ENCODE peak calls at places on chromosomes 6 and 20, in nine cellular contexts. J is RWPE2, V is brain microvascular endothelial cell, L is body of pancreas, R is vagina, O is stomach, N is transverse colon, B is astrocyte of the spinal cord, T is mammary epithelial cell. H is an unnamed sample.

GRCh38 chr20:44745560-44746366 is at the start of gene KCNK15:
- DNase-seq in J (no peak), V (no peak), L (peak), R (no peak), O (peak), N (peak), B (no peak), T (peak), H (no peak)

GRCh38 chr20:49230021-49230420 is 10.8 kb downstream of the DDX27 start:
- DNase-seq in J (no peak), V (no peak), L (no peak), R (no peak), O (no peak), N (no peak), B (no peak), T (no peak), H (no peak)

GRCh38 chr20:6768228-6769185 is 1.0 kb downstream of the BMP2 start:
- DNase-seq in J (no peak), V (peak), L (peak), R (no peak), O (peak), N (peak), B (peak), T (peak), H (peak)

GRCh38 chr20:51687071-51687470 is 81.1 kb downstream of the ATP9A start:
- DNase-seq in J (peak), V (peak), L (no peak), R (no peak), O (no peak), N (no peak), B (peak), T (peak), H (no peak)

GRCh38 chr6:112781236-112781635 is 434.1 kb downstream of the RFPL4B start:
- DNase-seq in J (no peak), V (peak), L (no peak), R (no peak), O (no peak), N (no peak), B (peak), T (peak), H (peak)

GRCh38 chr6:81999270-81999669 is 246.8 kb upstream of the TENT5A start:
- DNase-seq in J (no peak), V (no peak), L (no peak), R (no peak), O (no peak), N (no peak), B (peak), T (no peak), H (no peak)

GRCh38 chr20:58171796-58172425 is 56.5 kb downstream of the ANKRD60 start:
- DNase-seq in J (no peak), V (no peak), L (no peak), R (no peak), O (no peak), N (no peak), B (no peak), T (no peak), H (no peak)

GRCh38 chr6:163570579-163571231 is 156.2 kb downstream of the QKI start:
- DNase-seq in J (no peak), V (no peak), L (no peak), R (no peak), O (no peak), N (no peak), B (no peak), T (no peak), H (no peak)

GRCh38 chr20:56343861-56344381 is 14.9 kb upstream of the FAM210B start:
- DNase-seq in J (peak), V (peak), L (peak), R (no peak), O (peak), N (peak), B (peak), T (peak), H (peak)

GRCh38 chr6:33787336-33787953 is 1.5 kb downstream of the LEMD2 start:
- DNase-seq in J (no peak), V (no peak), L (no peak), R (no peak), O (no peak), N (no peak), B (peak), T (no peak), H (peak)

GRCh38 chr6:143301204-143301603 is 149.3 kb downstream of the ADAT2 start:
- DNase-seq in J (no peak), V (no peak), L (no peak), R (no peak), O (no peak), N (no peak), B (no peak), T (no peak), H (no peak)

GRCh38 chr20:33826270-33826897 is 15.2 kb downstream of the CHMP4B start:
- DNase-seq in J (no peak), V (no peak), L (peak), R (no peak), O (no peak), N (no peak), B (no peak), T (peak), H (no peak)

GRCh38 chr6:129889580-129889979 is 28.5 kb upstream of the TMEM244 start:
- DNase-seq in J (no peak), V (peak), L (no peak), R (no peak), O (no peak), N (no peak), B (peak), T (peak), H (peak)

GRCh38 chr6:44775121-44775520 is 387.6 kb downstream of the CDC5L start:
- DNase-seq in J (no peak), V (no peak), L (no peak), R (no peak), O (no peak), N (no peak), B (no peak), T (no peak), H (no peak)

GRCh38 chr20:57397693-57398108 is 6.5 kb downstream of the RBM38 start:
- DNase-seq in J (no peak), V (no peak), L (no peak), R (no peak), O (peak), N (peak), B (no peak), T (no peak), H (no peak)

GRCh38 chr6:69007781-69008180 is 372.7 kb downstream of the ADGRB3 start:
- DNase-seq in J (no peak), V (no peak), L (no peak), R (no peak), O (no peak), N (no peak), B (no peak), T (no peak), H (no peak)

GRCh38 chr6:43478008-43478372 is 620 bp downstream of the TJAP1 start:
- DNase-seq in J (no peak), V (no peak), L (no peak), R (no peak), O (no peak), N (no peak), B (no peak), T (no peak), H (no peak)

GRCh38 chr6:15371151-15371550 is 125.3 kb downstream of the JARID2 start:
- DNase-seq in J (no peak), V (no peak), L (no peak), R (no peak), O (no peak), N (no peak), B (no peak), T (no peak), H (no peak)

GRCh38 chr6:129500958-129501381 is 209.0 kb downstream of the ARHGAP18 start:
- DNase-seq in J (no peak), V (peak), L (no peak), R (no peak), O (no peak), N (no peak), B (no peak), T (no peak), H (peak)

GRCh38 chr20:39778431-39778830 is 816.3 kb downstream of the DHX35 start:
- DNase-seq in J (no peak), V (no peak), L (no peak), R (no peak), O (no peak), N (no peak), B (no peak), T (no peak), H (no peak)

GRCh38 chr20:38602185-38602581 is 574 bp downstream of the ARHGAP40 start:
- DNase-seq in J (no peak), V (no peak), L (no peak), R (no peak), O (no peak), N (no peak), B (no peak), T (no peak), H (no peak)

GRCh38 chr6:121838842-121839241 is 403.4 kb downstream of the GJA1 start:
- DNase-seq in J (no peak), V (peak), L (no peak), R (no peak), O (no peak), N (no peak), B (peak), T (peak), H (peak)

GRCh38 chr20:14845199-14846160 is 508.1 kb upstream of the FLRT3 start:
- DNase-seq in J (no peak), V (no peak), L (no peak), R (no peak), O (no peak), N (no peak), B (no peak), T (peak), H (no peak)

GRCh38 chr20:48064929-48065328 is 279.6 kb upstream of the SULF2 start:
- DNase-seq in J (no peak), V (peak), L (no peak), R (no peak), O (no peak), N (no peak), B (peak), T (peak), H (peak)

GRCh38 chr6:119158057-119158848 is 79.8 kb upstream of the FAM184A start:
- DNase-seq in J (no peak), V (no peak), L (no peak), R (no peak), O (no peak), N (no peak), B (peak), T (no peak), H (peak)

GRCh38 chr20:24805456-24806233 is 143.4 kb upstream of the CST7 start:
- DNase-seq in J (no peak), V (no peak), L (no peak), R (no peak), O (no peak), N (no peak), B (no peak), T (no peak), H (no peak)

GRCh38 chr6:3895303-3895635 is 46.1 kb downstream of the FAM50B start:
- DNase-seq in J (no peak), V (no peak), L (no peak), R (no peak), O (no peak), N (no peak), B (no peak), T (no peak), H (no peak)

GRCh38 chr6:104955927-104956662 is 812 bp upstream of the LIN28B start:
- DNase-seq in J (no peak), V (no peak), L (no peak), R (no peak), O (no peak), N (no peak), B (no peak), T (no peak), H (no peak)

GRCh38 chr20:5938456-5939029 is 11.8 kb downstream of the TRMT6 start:
- DNase-seq in J (no peak), V (no peak), L (no peak), R (no peak), O (no peak), N (no peak), B (no peak), T (no peak), H (no peak)

GRCh38 chr6:161406633-161407032 is 132.8 kb upstream of the AGPAT4 start:
- DNase-seq in J (no peak), V (peak), L (no peak), R (no peak), O (no peak), N (no peak), B (peak), T (peak), H (peak)

GRCh38 chr6:116253505-116254296 is at the start of gene TSPYL4:
- DNase-seq in J (peak), V (peak), L (peak), R (peak), O (peak), N (peak), B (peak), T (peak), H (peak)

GRCh38 chr6:158813032-158813431 is 6.1 kb downstream of the EZR start:
- DNase-seq in J (no peak), V (no peak), L (no peak), R (no peak), O (peak), N (no peak), B (no peak), T (no peak), H (no peak)

GRCh38 chr6:158817298-158818007 is 1.7 kb downstream of the EZR start:
- DNase-seq in J (no peak), V (peak), L (peak), R (peak), O (peak), N (peak), B (peak), T (no peak), H (peak)

GRCh38 chr6:158816329-158816728 is 2.8 kb downstream of the EZR start:
- DNase-seq in J (no peak), V (no peak), L (no peak), R (no peak), O (no peak), N (no peak), B (peak), T (no peak), H (no peak)

GRCh38 chr6:158815915-158816314 is 3.3 kb downstream of the EZR start:
- DNase-seq in J (no peak), V (no peak), L (no peak), R (no peak), O (no peak), N (no peak), B (no peak), T (no peak), H (no peak)

GRCh38 chr6:158815379-158815724 is 3.8 kb downstream of the EZR start:
- DNase-seq in J (no peak), V (no peak), L (no peak), R (no peak), O (peak), N (no peak), B (no peak), T (no peak), H (no peak)
- H3K4me3 ChIP-seq in J (no peak), V (no peak), L (no peak), R (peak), O (peak), N (no peak), B (peak), T (peak), H (peak)

GRCh38 chr20:10089871-10090587 is 55.2 kb downstream of the ANKEF1 start:
- DNase-seq in J (no peak), V (no peak), L (no peak), R (no peak), O (no peak), N (no peak), B (no peak), T (no peak), H (no peak)

GRCh38 chr20:10090588-10091166 is 55.9 kb downstream of the ANKEF1 start:
- DNase-seq in J (no peak), V (peak), L (peak), R (no peak), O (peak), N (peak), B (peak), T (peak), H (peak)

GRCh38 chr20:10096790-10097189 is 62.0 kb downstream of the ANKEF1 start:
- DNase-seq in J (no peak), V (no peak), L (no peak), R (no peak), O (no peak), N (no peak), B (no peak), T (no peak), H (no peak)

GRCh38 chr20:10093087-10093591 is 58.4 kb downstream of the ANKEF1 start:
- DNase-seq in J (peak), V (peak), L (no peak), R (no peak), O (no peak), N (no peak), B (peak), T (peak), H (peak)

DNA sequence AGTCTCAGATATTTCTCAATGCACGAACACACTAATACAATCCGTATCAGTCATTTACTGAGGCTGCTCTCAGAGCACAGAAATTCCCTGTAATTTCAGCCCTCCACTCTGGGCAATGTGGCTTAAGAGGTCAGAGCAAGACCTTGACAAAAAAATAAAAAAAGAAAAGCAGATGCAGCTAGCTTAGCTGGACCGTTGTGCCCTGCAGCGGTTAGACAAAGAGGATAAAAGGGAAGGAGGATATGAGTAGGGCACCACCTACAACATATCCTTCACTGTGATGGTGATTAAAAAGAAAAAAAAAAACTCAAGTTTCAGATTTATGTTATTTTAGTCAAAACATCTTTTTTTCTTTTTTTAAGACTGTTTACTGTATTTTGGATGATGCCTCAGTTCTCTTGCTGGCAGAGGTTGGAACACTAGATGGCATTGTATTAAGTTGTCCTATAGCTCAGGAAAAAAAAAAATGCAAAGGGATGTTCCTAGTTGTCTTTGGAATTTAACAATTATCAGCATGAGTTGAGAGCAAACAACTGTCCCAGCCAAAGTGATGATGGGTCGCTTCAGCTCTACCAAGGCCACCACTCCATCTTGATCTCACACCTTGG is 59.9 kb downstream of the ANKEF1 start:
- DNase-seq in J (no peak), V (no peak), L (no peak), R (no peak), O (no peak), N (no peak), B (peak), T (no peak), H (no peak)
- TF ChIP-seq CTCF in J (peak), V (peak), L (no peak), R (no peak), O (no peak), N (no peak), B (peak), T (peak), H (no peak)

GRCh38 chr6:107495196-107495643 is 5.3 kb downstream of the SOBP start:
- DNase-seq in J (no peak), V (no peak), L (no peak), R (no peak), O (no peak), N (no peak), B (peak), T (no peak), H (peak)
- H3K4me3 ChIP-seq in J (no peak), V (no peak), L (no peak), R (no peak), O (no peak), N (no peak), B (no peak), T (no peak), H (no peak)

DNA sequence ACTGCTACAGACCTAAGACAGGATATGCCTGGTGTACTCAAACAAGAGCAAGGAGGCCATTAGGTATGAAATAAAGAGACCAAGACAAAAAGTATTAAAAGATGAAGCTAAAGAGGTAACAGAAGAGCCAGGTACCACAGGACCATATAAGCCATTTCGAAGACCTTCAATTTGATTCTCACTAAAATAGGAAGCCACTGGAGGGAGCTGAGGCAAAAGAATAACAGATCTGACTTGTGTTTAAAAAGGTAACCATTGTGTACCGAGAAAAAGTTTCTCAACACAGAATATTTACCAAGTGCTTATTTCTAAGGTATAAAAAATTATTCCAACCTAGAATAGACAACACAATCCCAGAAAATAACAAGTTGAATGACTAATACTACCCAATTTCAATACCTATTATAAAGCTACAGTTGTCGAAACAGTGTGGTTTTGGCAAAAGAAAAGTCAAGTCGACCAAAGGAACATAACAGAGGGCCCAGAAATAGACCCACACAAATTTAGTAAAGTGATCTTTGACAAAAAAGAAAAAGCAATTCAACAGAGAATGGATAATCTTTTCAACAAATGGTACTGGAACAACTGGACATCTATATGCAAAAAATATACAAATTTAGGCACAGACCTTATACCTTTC is 125.3 kb upstream of the DST start:
- DNase-seq in J (no peak), V (no peak), L (no peak), R (no peak), O (no peak), N (no peak), B (peak), T (no peak), H (no peak)
- TF ChIP-seq CTCF in J (peak), V (peak), L (no peak), R (no peak), O (no peak), N (no peak), B (peak), T (peak), H (peak)

GRCh38 chr6:167226791-167227190 is 64.3 kb upstream of the UNC93A start:
- DNase-seq in J (no peak), V (no peak), L (no peak), R (no peak), O (no peak), N (no peak), B (no peak), T (no peak), H (no peak)
- H3K4me3 ChIP-seq in J (no peak), V (no peak), L (no peak), R (no peak), O (no peak), N (no peak), B (no peak), T (no peak), H (no peak)

GRCh38 chr6:79233611-79234149 is 802 bp downstream of the HMGN3 start:
- DNase-seq in J (peak), V (peak), L (peak), R (peak), O (peak), N (peak), B (peak), T (peak), H (peak)
- TF ChIP-seq CTCF in J (peak), V (peak), L (peak), R (peak), O (peak), N (peak), B (peak), T (peak), H (peak)

GRCh38 chr20:18011951-18012645 is 43.3 kb downstream of the MGME1 start:
- DNase-seq in J (no peak), V (no peak), L (no peak), R (no peak), O (no peak), N (no peak), B (no peak), T (no peak), H (no peak)

GRCh38 chr20:18007534-18008292 is 38.9 kb downstream of the MGME1 start:
- DNase-seq in J (no peak), V (no peak), L (no peak), R (no peak), O (peak), N (peak), B (no peak), T (no peak), H (no peak)

GRCh38 chr20:18012901-18013300 is 44.1 kb downstream of the MGME1 start:
- DNase-seq in J (no peak), V (no peak), L (no peak), R (no peak), O (no peak), N (no peak), B (no peak), T (no peak), H (no peak)

GRCh38 chr20:18009116-18009515 is 40.3 kb downstream of the MGME1 start:
- DNase-seq in J (no peak), V (no peak), L (no peak), R (no peak), O (no peak), N (no peak), B (no peak), T (no peak), H (no peak)

GRCh38 chr20:18011482-18011881 is 42.7 kb downstream of the MGME1 start:
- DNase-seq in J (no peak), V (no peak), L (no peak), R (no peak), O (no peak), N (no peak), B (no peak), T (no peak), H (no peak)
- H3K4me3 ChIP-seq in J (no peak), V (no peak), L (no peak), R (no peak), O (no peak), N (no peak), B (no peak), T (no peak), H (no peak)

GRCh38 chr6:73204252-73204651 is 21.0 kb downstream of the KHDC1L start:
- DNase-seq in J (no peak), V (no peak), L (no peak), R (no peak), O (no peak), N (no peak), B (no peak), T (no peak), H (no peak)
- TF ChIP-seq CTCF in J (no peak), V (no peak), L (no peak), R (no peak), O (no peak), N (no peak), B (no peak), T (no peak), H (no peak)